ENCODE peak calls at places on chromosomes 16 and 17, in four cellular contexts. X, S, Z and O are unnamed samples.
A peak's percentile ranks its signal among the peaks of the same experiment; 100 is the strongest.

GRCh38 chr16:49731911-49732310 is 124.0 kb downstream of the ZNF423 start:
- DNase-seq in Z (no peak), X (no peak), S (no peak), O (no peak)

GRCh38 chr17:70050192-70050591 is 24.8 kb upstream of the KCNJ16 start:
- DNase-seq in Z (no peak), X (no peak), S (no peak), O (no peak)

GRCh38 chr16:84532855-84533486 is 28.5 kb upstream of the MEAK7 start:
- DNase-seq in X (no peak), S (peak; percentile 47), Z (no peak), O (peak; percentile 85)

GRCh38 chr16:29987371-29988085 is 7.9 kb downstream of the HIRIP3 start:
- DNase-seq in X (no peak), S (no peak), Z (no peak), O (no peak)

GRCh38 chr16:70576431-70577255 is 53.0 kb downstream of the SF3B3 start:
- DNase-seq in Z (no peak), S (no peak), X (peak; percentile 86), O (peak; percentile 85)

GRCh38 chr16:81797443-81797842 is 18.4 kb downstream of the PLCG2 start:
- DNase-seq in Z (no peak), S (no peak), X (no peak), O (no peak)

GRCh38 chr16:51762081-51762995 is 611.3 kb upstream of the SALL1 start:
- DNase-seq in S (peak; percentile 66), Z (no peak), X (peak; percentile 70), O (peak; percentile 36)

GRCh38 chr16:75087040-75087979 is 29.3 kb downstream of the LDHD start:
- DNase-seq in X (peak; percentile 93), Z (no peak), S (peak; percentile 77), O (peak; percentile 96)

GRCh38 chr17:48555616-48556533 is 11.0 kb upstream of the HOXB2 start:
- DNase-seq in S (peak; percentile 82), X (peak; percentile 63), Z (no peak), O (peak; percentile 43)

GRCh38 chr17:8285270-8286181 is 2.9 kb upstream of the RANGRF start:
- DNase-seq in X (no peak), S (no peak), Z (no peak), O (no peak)

GRCh38 chr16:49023095-49023494 is 258.5 kb downstream of the CBLN1 start:
- DNase-seq in X (peak; percentile 39), Z (peak; percentile 89), S (no peak), O (no peak)

GRCh38 chr17:29048440-29049360 is 5.8 kb downstream of the PIPOX start:
- DNase-seq in Z (no peak), S (no peak), X (peak; percentile 32), O (no peak)

GRCh38 chr16:65312071-65312470 is 190.2 kb upstream of the CDH11 start:
- DNase-seq in X (peak; percentile 68), S (no peak), Z (no peak), O (peak; percentile 29)

GRCh38 chr16:50960517-50961202 is 190.4 kb downstream of the SALL1 start:
- DNase-seq in Z (no peak), X (no peak), S (no peak), O (no peak)

GRCh38 chr16:27671410-27671809 is 121.5 kb downstream of the KATNIP start:
- DNase-seq in S (no peak), X (no peak), Z (no peak), O (no peak)

GRCh38 chr17:55540414-55541091 is 29.3 kb upstream of the SMIM36 start:
- DNase-seq in X (peak; percentile 16), S (no peak), Z (peak; percentile 5), O (peak; percentile 73)

GRCh38 chr17:13337864-13338371 is 263.8 kb downstream of the HS3ST3A1 start:
- DNase-seq in S (peak; percentile 46), Z (no peak), X (peak; percentile 78), O (peak; percentile 18)

GRCh38 chr16:3715430-3715829 is 1.9 kb downstream of the TRAP1 start:
- DNase-seq in S (no peak), X (no peak), Z (no peak), O (no peak)

GRCh38 chr17:65371702-65372101 is 189.7 kb downstream of the AXIN2 start:
- DNase-seq in X (no peak), Z (no peak), S (no peak), O (no peak)

GRCh38 chr17:44272321-44272951 is 4.5 kb upstream of the SLC4A1 start:
- DNase-seq in Z (no peak), S (no peak), X (no peak), O (no peak)

GRCh38 chr17:47718634-47719405 is 14.2 kb upstream of the TBX21 start:
- DNase-seq in S (no peak), Z (no peak), X (no peak), O (no peak)

GRCh38 chr16:1784977-1785845 is 2.5 kb downstream of the NUBP2 start:
- DNase-seq in X (no peak), Z (no peak), S (no peak), O (no peak)

GRCh38 chr17:50979524-50979927 is 113.4 kb upstream of the TOB1 start:
- DNase-seq in S (peak; percentile 20), Z (no peak), X (no peak), O (no peak)

GRCh38 chr17:2598166-2598565 is 4.7 kb downstream of the PAFAH1B1 start:
- DNase-seq in S (no peak), Z (no peak), X (peak; percentile 70), O (peak; percentile 26)

GRCh38 chr16:74760007-74760767 is 14.4 kb downstream of the FA2H start:
- DNase-seq in X (peak; percentile 90), S (no peak), Z (no peak), O (peak; percentile 37)

GRCh38 chr17:29131814-29132682 is 48.1 kb downstream of the MYO18A start:
- DNase-seq in S (no peak), X (peak; percentile 86), Z (no peak), O (no peak)

GRCh38 chr17:45991341-45991740 is 7.7 kb upstream of the STH start:
- DNase-seq in X (no peak), S (no peak), Z (no peak), O (no peak)

GRCh38 chr16:89061590-89062380 is 31.9 kb upstream of the ACSF3 start:
- DNase-seq in Z (no peak), S (no peak), X (no peak), O (no peak)

GRCh38 chr17:41417576-41418015 is 6.8 kb downstream of the KRT37 start:
- DNase-seq in X (peak; percentile 43), Z (no peak), S (peak; percentile 59), O (no peak)

GRCh38 chr16:2755158-2755557 is 2.7 kb downstream of the SRRM2 start:
- DNase-seq in S (no peak), X (no peak), Z (no peak), O (no peak)

GRCh38 chr16:68083861-68084503 is 1.2 kb upstream of the NFATC3 start:
- DNase-seq in X (peak; percentile 37), S (no peak), Z (no peak), O (no peak)

GRCh38 chr17:80649200-80649644 is 104.6 kb downstream of the RPTOR start:
- DNase-seq in X (no peak), S (no peak), Z (no peak), O (no peak)

GRCh38 chr16:49701867-49702494 is 153.9 kb downstream of the ZNF423 start:
- DNase-seq in X (no peak), S (no peak), Z (no peak), O (no peak)

GRCh38 chr17:75601057-75601987 is 13.7 kb downstream of the MYO15B start:
- DNase-seq in Z (no peak), X (peak; percentile 5), S (peak; percentile 85), O (peak; percentile 30)

GRCh38 chr16:84911490-84912216 is 91.9 kb downstream of the CRISPLD2 start:
- DNase-seq in X (no peak), S (no peak), Z (no peak), O (no peak)

GRCh38 chr16:12231666-12232065 is 255.1 kb downstream of the SNX29 start:
- DNase-seq in Z (no peak), X (peak; percentile 91), S (no peak), O (peak; percentile 9)

GRCh38 chr17:72724375-72724774 is 368.1 kb downstream of the SLC39A11 start:
- DNase-seq in Z (peak; percentile 15), X (peak; percentile 66), S (no peak), O (no peak)

GRCh38 chr17:31446195-31446967 is 54.9 kb downstream of the RAB11FIP4 start:
- DNase-seq in S (no peak), X (no peak), Z (no peak), O (no peak)

DNA sequence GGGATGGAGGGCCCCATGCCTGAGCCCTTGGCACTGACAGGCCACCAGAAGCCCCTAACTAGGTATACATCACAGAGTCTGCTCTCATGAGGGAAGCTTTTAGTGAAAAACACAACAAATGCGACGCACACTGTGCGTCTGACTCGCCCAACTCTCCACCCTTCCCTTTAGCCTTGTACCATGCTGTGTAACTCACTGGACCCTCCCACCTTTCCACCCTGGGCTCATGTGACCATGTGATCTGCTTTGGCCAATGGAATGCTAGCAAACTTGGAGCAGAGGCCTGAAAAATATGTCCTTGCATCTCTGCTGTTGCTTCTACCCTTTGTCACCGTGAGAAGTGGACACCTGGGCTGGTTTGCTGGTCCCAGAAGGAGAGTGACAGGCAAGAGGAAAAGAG is 21.6 kb downstream of the TK2 start:
- DNase-seq in S (peak; percentile 46), Z (no peak), X (no peak), O (no peak)
- H3K9me1 ChIP-seq in S (no peaks in the 10 kb centered on the region), Z (no peaks in the 10 kb centered on the region), X (peaks cover 10% of the 10 kb centered on the region), O (no peaks in the 10 kb centered on the region)

GRCh38 chr16:86590501-86591144 is 12.3 kb downstream of the FOXL1 start:
- DNase-seq in Z (no peak), S (no peak), X (peak; percentile 96), O (peak; percentile 63)

GRCh38 chr16:86595983-86596605 is 17.7 kb downstream of the FOXL1 start:
- DNase-seq in X (peak; percentile 41), Z (no peak), S (no peak), O (no peak)

GRCh38 chr16:86594712-86595111 is 16.4 kb downstream of the FOXL1 start:
- DNase-seq in S (no peak), X (no peak), Z (no peak), O (no peak)

GRCh38 chr16:86591270-86591669 is 12.9 kb downstream of the FOXL1 start:
- DNase-seq in X (no peak), S (no peak), Z (no peak), O (no peak)

DNA sequence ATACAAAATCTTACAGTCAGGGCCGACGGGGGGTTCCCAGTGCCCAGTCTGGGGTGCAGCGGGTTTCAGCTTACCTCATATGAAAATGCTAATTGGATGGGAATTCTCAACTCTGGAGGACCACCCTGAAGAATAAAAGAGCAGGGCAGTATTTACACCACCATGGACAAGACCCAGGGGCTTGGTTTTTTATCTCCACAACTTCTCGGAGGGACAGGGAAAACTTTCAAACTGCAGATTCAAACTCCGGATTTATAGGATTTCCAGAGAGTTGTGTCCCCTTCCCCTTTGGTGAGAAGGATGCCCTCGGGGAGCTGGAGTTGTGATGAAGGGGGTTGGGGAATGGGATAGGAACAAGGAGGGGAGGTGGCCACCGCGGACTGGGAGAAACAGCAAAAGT is 15.6 kb downstream of the FOXL1 start:
- DNase-seq in Z (no peak), X (no peak), S (no peak), O (no peak)
- H3K4me2 ChIP-seq in Z (no peak overlapping the region), X (no peak overlapping the region), S (no peak overlapping the region), O (no peak overlapping the region)

DNA sequence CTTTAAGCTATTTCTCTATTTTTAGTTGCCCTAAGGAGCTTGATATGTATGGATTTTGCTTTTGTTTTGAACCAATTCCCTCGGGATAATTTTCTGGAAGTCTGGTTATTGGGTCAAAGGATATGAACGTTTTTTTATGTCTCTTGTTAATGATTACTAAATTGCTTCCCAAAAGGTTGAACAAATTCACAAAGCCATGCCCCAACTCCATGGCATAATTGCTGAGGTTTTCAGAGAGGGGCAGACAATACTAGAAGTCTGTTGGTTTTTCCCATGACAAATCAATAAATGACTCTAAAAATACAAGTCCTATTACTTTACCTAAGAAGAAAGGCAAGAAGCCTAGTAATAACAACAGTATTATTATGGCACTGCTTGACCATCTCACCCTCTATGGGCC is 11.4 kb upstream of the AKAP1 start:
- DNase-seq in Z (no peak), X (no peak), S (no peak), O (no peak)
- H3K9me1 ChIP-seq in Z (no peaks in the 10 kb centered on the region), X (no peaks in the 10 kb centered on the region), S (no peaks in the 10 kb centered on the region), O (no peaks in the 10 kb centered on the region)

GRCh38 chr17:27499451-27500265 is 43.4 kb downstream of the KSR1 start:
- DNase-seq in X (no peak), Z (no peak), S (no peak), O (no peak)
- H3K4me2 ChIP-seq in X (no peak overlapping the region), Z (no peak overlapping the region), S (no peak overlapping the region), O (no peak overlapping the region)